ENCODE peak calls at places on chromosomes 5 and 9, in six cellular contexts. U is astrocyte, E is lower leg skin, Z is ascending aorta, L is body of pancreas, W is uterus. P is an unnamed sample.

GRCh38 chr5:30693326-30693725 is 500.2 kb upstream of the CDH6 start:
- DNase-seq in U (no peak), E (no peak), Z (no peak), L (no peak), W (no peak), P (no peak)

GRCh38 chr9:113990975-113991471 is 87.1 kb downstream of the AMBP start:
- DNase-seq in U (no peak), E (no peak), Z (no peak), L (no peak), W (no peak), P (no peak)

GRCh38 chr9:123816817-123817472 is 113.0 kb downstream of the DENND1A start:
- DNase-seq in U (no peak), E (no peak), Z (no peak), L (no peak), W (no peak), P (no peak)

GRCh38 chr9:123940721-123941534 is 11.0 kb upstream of the DENND1A start:
- DNase-seq in U (no peak), E (no peak), Z (no peak), L (no peak), W (no peak), P (no peak)

GRCh38 chr5:14829396-14829795 is 42.2 kb downstream of the ANKH start:
- DNase-seq in U (no peak), E (no peak), Z (no peak), L (no peak), W (no peak), P (no peak)

GRCh38 chr5:175696139-175696854 is 38.4 kb downstream of the HRH2 start:
- DNase-seq in U (no peak), E (peak), Z (peak), L (peak), W (peak), P (peak)

GRCh38 chr5:140324041-140324833 is 21.3 kb upstream of the PFDN1 start:
- DNase-seq in U (peak), E (no peak), Z (no peak), L (no peak), W (no peak), P (no peak)

GRCh38 chr5:158100373-158100902 is 241.5 kb upstream of the CLINT1 start:
- DNase-seq in U (no peak), E (no peak), Z (no peak), L (no peak), W (no peak), P (no peak)

GRCh38 chr5:78649816-78650561 is 1.4 kb upstream of the LHFPL2 start:
- DNase-seq in U (peak), E (no peak), Z (no peak), L (no peak), W (no peak), P (no peak)

GRCh38 chr5:9428272-9428671 is 117.6 kb downstream of the SEMA5A start:
- DNase-seq in U (no peak), E (no peak), Z (no peak), L (no peak), W (no peak), P (no peak)

GRCh38 chr5:16489322-16489791 is 23.8 kb upstream of the ZNF622 start:
- DNase-seq in U (peak), E (no peak), Z (no peak), L (peak), W (no peak), P (no peak)

GRCh38 chr9:34652608-34653007 is 623 bp downstream of the IL11RA start:
- DNase-seq in U (no peak), E (no peak), Z (no peak), L (no peak), W (no peak), P (no peak)

GRCh38 chr9:121912812-121913627 is 180.1 kb downstream of the TTLL11 start:
- DNase-seq in U (peak), E (no peak), Z (no peak), L (no peak), W (no peak), P (no peak)

GRCh38 chr5:88536146-88536545 is 267.5 kb upstream of the TMEM161B start:
- DNase-seq in U (peak), E (no peak), Z (no peak), L (no peak), W (no peak), P (no peak)

GRCh38 chr9:1869843-1870242 is 145.3 kb upstream of the SMARCA2 start:
- DNase-seq in U (no peak), E (no peak), Z (no peak), L (peak), W (no peak), P (no peak)

GRCh38 chr5:62271870-62272269 is 34.1 kb upstream of the KIF2A start:
- DNase-seq in U (no peak), E (no peak), Z (no peak), L (no peak), W (no peak), P (no peak)

GRCh38 chr9:133115604-133116345 is 5.3 kb downstream of the RALGDS start:
- DNase-seq in U (peak), E (no peak), Z (no peak), L (no peak), W (no peak), P (no peak)

GRCh38 chr5:102226321-102226720 is 69.8 kb downstream of the SLCO4C1 start:
- DNase-seq in U (no peak), E (no peak), Z (no peak), L (no peak), W (no peak), P (no peak)

GRCh38 chr5:33184367-33184766 is 256.4 kb upstream of the TARS1 start:
- DNase-seq in U (no peak), E (no peak), Z (no peak), L (no peak), W (no peak), P (no peak)

GRCh38 chr5:116360008-116360853 is 214.4 kb downstream of the SEMA6A start:
- DNase-seq in U (no peak), E (no peak), Z (no peak), L (no peak), W (peak), P (no peak)

GRCh38 chr9:908806-909205 is 67.3 kb downstream of the DMRT1 start:
- DNase-seq in U (no peak), E (no peak), Z (no peak), L (no peak), W (no peak), P (no peak)

GRCh38 chr5:78008356-78008967 is 232.3 kb upstream of the TBCA start:
- DNase-seq in U (peak), E (no peak), Z (no peak), L (peak), W (no peak), P (no peak)

GRCh38 chr5:3854069-3854741 is 258.6 kb downstream of the IRX1 start:
- DNase-seq in U (no peak), E (no peak), Z (no peak), L (no peak), W (no peak), P (no peak)

GRCh38 chr5:31585519-31586270 is 53.2 kb upstream of the PDZD2 start:
- DNase-seq in U (peak), E (no peak), Z (no peak), L (no peak), W (no peak), P (no peak)

GRCh38 chr5:129905467-129906176 is 1.4 kb downstream of the CHSY3 start:
- DNase-seq in U (no peak), E (no peak), Z (no peak), L (no peak), W (no peak), P (no peak)

GRCh38 chr5:10320793-10321192 is 13.1 kb upstream of the CMBL start:
- DNase-seq in U (no peak), E (no peak), Z (no peak), L (no peak), W (no peak), P (no peak)

GRCh38 chr9:35195683-35196082 is 33.9 kb downstream of the UNC13B start:
- DNase-seq in U (peak), E (no peak), Z (no peak), L (no peak), W (no peak), P (no peak)

GRCh38 chr9:14179449-14179848 is 134.5 kb downstream of the NFIB start:
- DNase-seq in U (no peak), E (no peak), Z (no peak), L (peak), W (no peak), P (no peak)

GRCh38 chr9:115262952-115263351 is 145.0 kb upstream of the TNC start:
- DNase-seq in U (peak), E (no peak), Z (no peak), L (no peak), W (no peak), P (no peak)

GRCh38 chr9:71097696-71098095 is 23.7 kb downstream of the TRPM3 start:
- DNase-seq in U (no peak), E (no peak), Z (no peak), L (no peak), W (no peak), P (no peak)

GRCh38 chr9:135986605-135987004 is 25.4 kb upstream of the UBAC1 start:
- DNase-seq in U (no peak), E (no peak), Z (no peak), L (no peak), W (no peak), P (no peak)

GRCh38 chr5:120329095-120329494 is 135.0 kb upstream of the PRR16 start:
- DNase-seq in U (no peak), E (no peak), Z (no peak), L (no peak), W (no peak), P (no peak)

GRCh38 chr9:126589349-126589748 is 24.4 kb upstream of the LMX1B start:
- DNase-seq in U (no peak), E (no peak), Z (no peak), L (no peak), W (no peak), P (no peak)

GRCh38 chr5:139647406-139648204 is 544 bp upstream of the CXXC5 start:
- DNase-seq in U (no peak), E (no peak), Z (no peak), L (peak), W (no peak), P (no peak)

GRCh38 chr5:92627186-92627585 is 953.8 kb downstream of the NR2F1-AS1 start:
- DNase-seq in U (no peak), E (no peak), Z (no peak), L (no peak), W (no peak), P (no peak)

GRCh38 chr9:18346761-18347160 is 127.2 kb upstream of the ADAMTSL1 start:
- DNase-seq in U (no peak), E (no peak), Z (no peak), L (no peak), W (no peak), P (no peak)

GRCh38 chr9:100011062-100011681 is 87.6 kb downstream of the ERP44 start:
- DNase-seq in U (peak), E (no peak), Z (no peak), L (peak), W (no peak), P (no peak)

GRCh38 chr9:138052322-138052615 is 174.7 kb downstream of the CACNA1B start:
- DNase-seq in U (no peak), E (no peak), Z (no peak), L (no peak), W (no peak), P (no peak)

GRCh38 chr9:70883056-70883455 is 238.4 kb downstream of the TRPM3 start:
- DNase-seq in U (peak), E (no peak), Z (no peak), L (no peak), W (no peak), P (no peak)

GRCh38 chr9:84947412-84947972 is 278.0 kb downstream of the NTRK2 start:
- DNase-seq in U (no peak), E (no peak), Z (no peak), L (no peak), W (no peak), P (no peak)

DNA sequence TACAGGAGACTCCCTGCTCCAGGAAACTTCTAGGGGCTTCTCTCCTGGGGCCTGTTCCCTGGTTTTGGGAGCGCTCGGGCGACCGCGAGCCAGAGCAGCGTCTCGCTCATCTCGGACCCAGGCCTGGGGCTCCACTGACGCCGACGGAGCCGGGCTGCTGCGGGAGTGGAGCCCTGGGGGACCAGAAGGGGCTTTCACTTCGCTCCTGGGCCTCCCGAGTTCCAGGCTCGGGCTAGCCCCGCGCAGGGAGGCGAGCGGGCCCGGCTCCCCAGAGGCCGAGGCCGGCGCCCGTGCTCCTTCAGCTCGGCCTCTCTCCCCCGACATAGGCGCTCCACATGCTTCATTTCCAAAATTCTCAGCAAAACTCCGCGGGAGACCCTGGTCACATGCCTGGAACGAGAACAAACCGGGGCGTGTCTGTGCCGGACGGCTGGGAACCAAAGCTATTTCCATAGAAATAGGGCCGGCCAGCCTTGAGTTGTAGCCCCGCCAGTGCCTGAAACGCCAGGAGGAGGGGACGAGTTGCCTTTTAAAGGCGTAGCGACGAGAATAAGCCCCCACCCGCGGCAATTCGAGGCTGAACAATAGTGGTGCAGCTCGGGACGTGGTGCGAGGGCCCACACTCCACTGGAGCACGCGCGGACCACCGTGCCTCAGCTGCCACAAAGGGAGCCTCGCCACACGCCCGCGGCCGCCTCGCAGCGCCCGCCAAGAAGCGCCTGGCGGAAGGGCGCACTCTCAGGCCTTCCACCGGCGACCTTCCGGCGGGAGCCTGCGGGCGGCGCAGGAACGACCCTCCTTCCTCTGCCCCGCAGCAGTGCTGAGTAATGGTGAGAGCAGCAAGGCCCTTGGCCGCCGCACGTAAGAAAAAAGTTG is 1.1 kb upstream of the G3BP1 start:
- DNase-seq in U (peak), E (peak), Z (no peak), L (peak), W (peak), P (peak)
- TF ChIP-seq CTCF in U (no peak), E (no peak), Z (no peak), L (no peak), W (no peak), P (no peak)

DNA sequence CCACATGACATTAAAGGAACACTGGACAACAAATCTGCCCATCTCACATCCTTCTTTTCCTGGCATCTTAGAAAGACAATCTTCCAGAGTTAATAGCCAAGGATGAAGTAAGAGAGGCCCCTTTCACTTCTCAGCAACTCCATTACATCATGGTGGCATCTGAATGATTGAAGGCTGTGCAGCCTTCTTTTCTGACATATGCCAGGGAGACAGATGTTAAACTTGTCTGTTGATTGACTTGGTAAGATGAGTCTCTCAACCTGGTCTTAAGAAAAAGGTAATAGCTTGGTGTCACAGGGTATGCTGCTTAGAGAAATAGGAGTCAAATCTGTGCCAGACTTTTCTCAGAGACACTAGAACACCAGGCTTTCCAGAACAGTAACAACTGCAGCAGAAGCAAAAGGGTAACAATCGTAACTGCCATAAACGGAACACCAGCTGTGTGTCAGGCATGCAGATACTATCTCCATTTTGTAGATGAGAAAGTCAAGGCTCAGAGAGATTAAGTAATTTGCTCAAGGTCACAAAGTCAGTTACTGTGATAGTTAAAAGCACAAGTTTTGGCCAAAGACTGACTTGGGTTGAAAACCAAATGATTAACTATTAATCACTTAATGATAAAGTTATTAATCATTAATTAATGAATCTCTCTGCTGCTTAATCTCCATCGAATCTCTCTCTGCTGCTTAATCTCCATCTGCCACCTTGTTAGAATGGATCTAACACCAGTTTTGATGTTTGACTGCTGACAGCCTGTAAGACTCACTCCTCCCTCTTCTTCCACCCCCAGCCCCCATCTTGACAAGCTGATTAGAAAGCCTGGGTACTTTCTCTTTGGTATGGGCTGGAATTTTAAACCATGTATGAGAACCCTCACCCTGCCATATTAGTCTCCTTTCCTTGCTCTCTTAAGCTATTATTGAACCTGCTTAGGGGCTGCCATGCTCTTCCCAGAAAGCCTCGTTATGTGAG is 353.5 kb downstream of the ENC1 start:
- DNase-seq in U (no peak), E (no peak), Z (no peak), L (no peak), W (no peak), P (no peak)
- TF ChIP-seq CTCF in U (no peak), E (no peak), Z (no peak), L (no peak), W (no peak), P (no peak)

DNA sequence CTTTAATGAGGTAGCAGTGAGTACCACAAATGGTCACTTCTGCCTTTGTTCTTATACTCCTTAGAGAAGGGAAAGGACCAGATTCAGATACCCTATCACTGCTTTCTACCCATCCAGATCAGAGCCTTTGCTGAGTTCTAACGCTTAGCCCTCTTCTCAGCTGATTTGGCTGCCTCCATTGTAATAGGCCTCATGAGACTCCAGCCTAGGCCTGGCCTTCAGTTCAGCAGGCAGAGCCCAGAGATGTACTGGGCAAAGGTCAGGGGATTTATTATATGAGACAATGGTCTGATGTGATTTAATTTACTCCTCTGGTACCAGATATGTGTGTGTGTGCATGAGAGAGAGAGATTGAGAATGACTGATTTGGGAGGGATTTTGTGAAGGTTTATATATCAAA is 124.7 kb downstream of the GHR start:
- DNase-seq in U (no peak), E (no peak), Z (no peak), L (no peak), W (no peak), P (no peak)
- TF ChIP-seq CTCF in U (no peak), E (no peak), Z (no peak), L (no peak), W (no peak), P (no peak)

DNA sequence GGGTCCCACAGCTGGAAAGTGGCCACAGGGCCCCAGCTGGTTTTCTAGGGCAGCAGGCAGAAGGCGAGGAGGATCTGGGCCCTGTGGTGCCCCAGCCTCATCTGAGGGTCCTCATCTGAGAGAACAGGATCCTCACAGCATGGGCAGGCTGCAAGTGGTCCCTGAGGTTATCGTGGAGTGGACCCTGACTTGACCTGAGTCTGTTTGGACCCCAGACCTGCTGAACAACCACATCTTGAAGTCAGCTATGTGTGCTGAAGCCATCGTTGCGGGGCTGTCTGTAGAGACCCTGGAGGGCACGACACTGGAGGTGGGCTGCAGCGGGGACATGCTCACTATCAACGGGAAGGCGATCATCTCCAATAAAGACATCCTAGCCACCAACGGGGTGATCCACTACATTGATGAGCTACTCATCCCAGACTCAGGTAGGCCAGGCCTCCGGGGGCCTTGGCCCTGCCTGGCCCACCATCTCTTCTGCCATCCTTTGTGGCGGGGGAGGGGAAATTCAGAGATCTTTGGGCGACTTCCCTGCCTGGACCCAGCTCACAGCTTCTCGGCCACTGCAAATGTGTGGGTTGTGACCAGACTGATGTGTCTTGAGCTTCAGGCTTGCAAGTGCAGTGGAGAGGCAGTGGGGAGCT is 24.0 kb downstream of the TGFBI start:
- DNase-seq in U (no peak), E (no peak), Z (no peak), L (no peak), W (no peak), P (no peak)
- TF ChIP-seq CTCF in U (no peak), E (no peak), Z (no peak), L (no peak), W (no peak), P (no peak)

GRCh38 chr5:170302729-170303501 is 5.3 kb upstream of the LCP2 start:
- DNase-seq in U (no peak), E (no peak), Z (no peak), L (peak), W (peak), P (no peak)
- TF ChIP-seq CTCF in U (no peak), E (no peak), Z (no peak), L (no peak), W (no peak), P (no peak)

GRCh38 chr5:123665822-123666371 is 153.9 kb downstream of the CSNK1G3 start:
- DNase-seq in U (no peak), E (no peak), Z (no peak), L (no peak), W (no peak), P (no peak)
- TF ChIP-seq CTCF in U (no peak), E (no peak), Z (no peak), L (no peak), W (no peak), P (no peak)

DNA sequence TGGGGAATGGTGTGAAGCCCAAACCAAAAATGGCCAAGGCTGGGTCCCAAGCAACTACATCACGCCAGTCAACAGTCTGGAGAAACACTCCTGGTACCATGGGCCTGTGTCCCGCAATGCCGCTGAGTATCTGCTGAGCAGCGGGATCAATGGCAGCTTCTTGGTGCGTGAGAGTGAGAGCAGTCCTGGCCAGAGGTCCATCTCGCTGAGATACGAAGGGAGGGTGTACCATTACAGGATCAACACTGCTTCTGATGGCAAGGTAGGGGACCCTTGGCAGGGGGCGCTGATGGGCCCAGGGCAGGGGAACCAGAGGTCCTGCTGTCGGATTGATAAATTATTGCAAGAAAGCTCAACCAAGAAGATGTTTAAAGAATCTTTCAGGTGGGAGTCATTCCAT is 19.8 kb downstream of the ABL1 start:
- DNase-seq in U (no peak), E (no peak), Z (no peak), L (no peak), W (no peak), P (no peak)
- TF ChIP-seq CTCF in U (no peak), E (no peak), Z (no peak), L (no peak), W (no peak), P (no peak)